ENCODE peak calls at places on chromosomes 13 and 19, in six cellular contexts. T is H9, I is H1, A is IMR-90, M is trophoblast cell, V is mesenchymal stem cell. G is an unnamed sample.
A peak's percentile ranks its signal among the peaks of the same experiment; 100 is the strongest.

GRCh38 chr13:24243311-24243710 is 66.1 kb upstream of the C1QTNF9 start:
- DNase-seq in T (no peak), I (no peak), A (no peak), M (no peak), V (no peak), G (no peak)

GRCh38 chr19:47848425-47848824 is 10.6 kb upstream of the TPRX2 start:
- DNase-seq in T (no peak), I (no peak), A (no peak), M (no peak), V (no peak), G (no peak)

GRCh38 chr13:30725331-30726085 is 9.8 kb upstream of the ALOX5AP start:
- DNase-seq in T (no peak), I (no peak), A (peak; percentile 33), M (no peak), V (no peak), G (no peak)

GRCh38 chr13:92806215-92806614 is 420.4 kb upstream of the GPC6 start:
- DNase-seq in T (no peak), I (no peak), A (no peak), M (no peak), V (peak; percentile 62), G (no peak)

GRCh38 chr19:42423462-42424344 is 3.5 kb downstream of the LIPE start:
- DNase-seq in T (peak; percentile 93), I (peak; percentile 96), A (peak; percentile 90), M (no peak), V (peak; percentile 94), G (peak; percentile 93)

GRCh38 chr13:32889986-32890565 is 126.1 kb upstream of the KL start:
- DNase-seq in T (no peak), I (no peak), A (no peak), M (peak; percentile 77), V (peak; percentile 28), G (no peak)

GRCh38 chr13:47945738-47946137 is 55.3 kb downstream of the SUCLA2 start:
- DNase-seq in T (no peak), I (no peak), A (peak; percentile 76), M (peak; percentile 63), V (peak; percentile 81), G (no peak)

GRCh38 chr19:4986471-4986888 is 17.6 kb downstream of the KDM4B start:
- DNase-seq in T (no peak), I (no peak), A (no peak), M (no peak), V (no peak), G (no peak)

GRCh38 chr13:83286737-83287136 is 595.5 kb downstream of the SLITRK1 start:
- DNase-seq in T (no peak), I (no peak), A (peak; percentile 33), M (no peak), V (no peak), G (no peak)

GRCh38 chr13:47126432-47126831 is 229.6 kb upstream of the HTR2A start:
- DNase-seq in T (no peak), I (no peak), A (no peak), M (no peak), V (peak; percentile 46), G (no peak)

GRCh38 chr13:21528616-21529015 is 69.5 kb upstream of the ZDHHC20 start:
- DNase-seq in T (no peak), I (no peak), A (peak; percentile 63), M (no peak), V (peak; percentile 47), G (no peak)

GRCh38 chr13:34254366-34254765 is 436.4 kb downstream of the RFC3 start:
- DNase-seq in T (no peak), I (no peak), A (no peak), M (no peak), V (no peak), G (no peak)

GRCh38 chr13:33859691-33860303 is 41.8 kb downstream of the RFC3 start:
- DNase-seq in T (no peak), I (no peak), A (no peak), M (no peak), V (no peak), G (no peak)

GRCh38 chr19:35887197-35887596 is 13.1 kb downstream of the NFKBID start:
- DNase-seq in T (no peak), I (no peak), A (no peak), M (no peak), V (no peak), G (no peak)

GRCh38 chr13:44854264-44855060 is 134.8 kb downstream of the NUFIP1 start:
- DNase-seq in T (no peak), I (no peak), A (peak; percentile 11), M (no peak), V (no peak), G (no peak)

GRCh38 chr13:50842711-50843255 is 709 bp downstream of the DLEU7 start:
- DNase-seq in T (peak; percentile 39), I (peak; percentile 67), A (no peak), M (no peak), V (no peak), G (no peak)

GRCh38 chr13:28136916-28137315 is 1.4 kb upstream of the PAN3 start:
- DNase-seq in T (no peak), I (no peak), A (no peak), M (no peak), V (peak; percentile 12), G (no peak)

GRCh38 chr13:43529796-43530195 is 257.0 kb downstream of the ENOX1 start:
- DNase-seq in T (no peak), I (no peak), A (no peak), M (peak; percentile 12), V (no peak), G (no peak)

GRCh38 chr13:51218691-51219090 is 3.5 kb upstream of the FAM124A start:
- DNase-seq in T (no peak), I (no peak), A (no peak), M (no peak), V (no peak), G (no peak)

GRCh38 chr13:18951412-18951811 is 230.2 kb downstream of the TUBA3C start:
- DNase-seq in T (no peak), I (no peak), A (no peak), M (no peak), V (no peak), G (no peak)

GRCh38 chr13:20526664-20527063 is 1.0 kb upstream of the CRYL1 start:
- DNase-seq in T (no peak), I (no peak), A (peak; percentile 19), M (no peak), V (no peak), G (no peak)

GRCh38 chr13:84649853-84650252 is 767.6 kb upstream of the SLITRK1 start:
- DNase-seq in T (no peak), I (no peak), A (peak; percentile 48), M (no peak), V (no peak), G (no peak)

GRCh38 chr13:20247963-20248362 is 15.8 kb upstream of the GJB6 start:
- DNase-seq in T (no peak), I (no peak), A (no peak), M (no peak), V (no peak), G (no peak)

GRCh38 chr13:53191091-53191490 is 162.5 kb downstream of the OLFM4 start:
- DNase-seq in T (peak; percentile 59), I (no peak), A (peak; percentile 11), M (peak; percentile 27), V (no peak), G (peak; percentile 75)

GRCh38 chr13:100394005-100394695 is 194.4 kb downstream of the GGACT start:
- DNase-seq in T (no peak), I (no peak), A (peak; percentile 92), M (no peak), V (peak; percentile 84), G (no peak)

GRCh38 chr19:49665301-49666119 is at the start of the genes BCL2L12 and IRF3:
- DNase-seq in T (peak; percentile 94), I (peak; percentile 98), A (peak; percentile 93), M (peak; percentile 97), V (peak; percentile 97), G (peak; percentile 94)
- H3K23ac ChIP-seq in T (peak within 1 kb of the TSS; percentile 9), I (no peak within 1 kb of the TSS), A (peak within 1 kb of the TSS; percentile 97), M (no peak within 1 kb of the TSS), V (no peak within 1 kb of the TSS), G (peak within 1 kb of the TSS; percentile 83)

GRCh38 chr19:16641695-16642094 is 13.7 kb upstream of the MED26 start:
- DNase-seq in T (no peak), I (no peak), A (no peak), M (no peak), V (no peak), G (no peak)

GRCh38 chr19:16637535-16637934 is 9.5 kb upstream of the MED26 start:
- DNase-seq in T (no peak), I (no peak), A (peak; percentile 27), M (peak; percentile 22), V (peak; percentile 27), G (no peak)

GRCh38 chr19:16638666-16639065 is 10.7 kb upstream of the MED26 start:
- DNase-seq in T (no peak), I (no peak), A (no peak), M (no peak), V (no peak), G (no peak)

GRCh38 chr19:16645140-16645539 is 14.8 kb downstream of the SMIM7 start:
- DNase-seq in T (no peak), I (no peak), A (no peak), M (no peak), V (no peak), G (no peak)

GRCh38 chr19:16640951-16641350 is 12.9 kb upstream of the MED26 start:
- DNase-seq in T (no peak), I (no peak), A (no peak), M (no peak), V (no peak), G (no peak)
- H4K91ac ChIP-seq in T (no peak overlapping the region), I (no peak overlapping the region), A (no peak overlapping the region), M (no peak overlapping the region), V (no peak overlapping the region), G (no peak overlapping the region)

GRCh38 chr19:16623066-16623465 is 4.9 kb downstream of the MED26 start:
- DNase-seq in T (no peak), I (no peak), A (no peak), M (no peak), V (no peak), G (no peak)

GRCh38 chr19:16620584-16620983 is 7.4 kb downstream of the MED26 start:
- DNase-seq in T (no peak), I (no peak), A (no peak), M (peak; percentile 56), V (no peak), G (no peak)

GRCh38 chr19:16620018-16620417 is 8.0 kb downstream of the MED26 start:
- DNase-seq in T (no peak), I (no peak), A (no peak), M (no peak), V (no peak), G (no peak)

GRCh38 chr19:16619456-16619855 is 8.5 kb downstream of the MED26 start:
- DNase-seq in T (no peak), I (no peak), A (no peak), M (no peak), V (no peak), G (no peak)

GRCh38 chr19:16621165-16621800 is 6.7 kb downstream of the MED26 start:
- DNase-seq in T (no peak), I (no peak), A (no peak), M (peak; percentile 70), V (no peak), G (no peak)
- H3K79me1 ChIP-seq in T (peaks cover 15% of the 10 kb centered on the region), I (peaks cover 68% of the 10 kb centered on the region), A (peaks cover 98% of the 10 kb centered on the region), M (no peaks in the 10 kb centered on the region), V (no peaks in the 10 kb centered on the region), G (peaks cover 21% of the 10 kb centered on the region)

GRCh38 chr19:38264486-38265212 is at the start of gene SPINT2:
- DNase-seq in T (peak; percentile 93), I (peak; percentile 98), A (no peak), M (no peak), V (no peak), G (peak; percentile 65)
- H3K23ac ChIP-seq in T (no peak within 1 kb of the TSS), I (no peak within 1 kb of the TSS), A (no peak within 1 kb of the TSS), M (no peak within 1 kb of the TSS), V (peak within 1 kb of the TSS; percentile 80), G (peak within 1 kb of the TSS; percentile 98)

G was measured in neuronal stem cell.